ENCODE peak calls at places on chromosomes 6 and 20, in six cellular contexts. W is CD8-positive, alpha-beta T cell; H is A549; V is activated CD4-positive, alpha-beta T cell treated with anti-CD3 and anti-CD28 coated beads for 4 hours; G is A673; Z is esophagus squamous epithelium. T is an unnamed sample.
A peak's percentile ranks its signal among the peaks of the same experiment; 100 is the strongest.

GRCh38 chr6:27541212-27541931 is 68.5 kb upstream of the ZNF184 start:
- DNase-seq in W (no peak), H (peak; percentile 85), V (no peak), G (peak; percentile 62), Z (no peak), T (no peak)

GRCh38 chr20:62434098-62434497 is 6.8 kb upstream of the RBBP8NL start:
- DNase-seq in W (no peak), H (no peak), V (no peak), G (no peak), Z (no peak), T (no peak)

GRCh38 chr6:168385858-168386735 is 54.9 kb upstream of the SMOC2 start:
- DNase-seq in W (no peak), H (no peak), V (no peak), G (no peak), Z (no peak), T (no peak)

GRCh38 chr6:108113557-108114519 is 39.3 kb upstream of the OSTM1 start:
- DNase-seq in W (no peak), H (peak; percentile 34), V (no peak), G (peak; percentile 80), Z (no peak), T (no peak)

GRCh38 chr6:110307368-110307767 is 50.8 kb downstream of the METTL24 start:
- DNase-seq in W (no peak), H (no peak), V (no peak), G (no peak), Z (no peak), T (no peak)

GRCh38 chr6:139452176-139452876 is 77.9 kb upstream of the CITED2 start:
- DNase-seq in W (no peak), H (no peak), V (no peak), G (peak; percentile 60), Z (no peak), T (no peak)

GRCh38 chr20:58362970-58363369 is 26.1 kb upstream of the VAPB start:
- DNase-seq in W (no peak), H (no peak), V (no peak), G (no peak), Z (no peak), T (no peak)

GRCh38 chr6:110999634-111000270 is 17.9 kb downstream of the RPF2 start:
- DNase-seq in W (no peak), H (peak; percentile 35), V (no peak), G (peak; percentile 19), Z (no peak), T (no peak)

GRCh38 chr6:122669868-122670267 is 59.7 kb downstream of the PKIB start:
- DNase-seq in W (no peak), H (no peak), V (no peak), G (no peak), Z (no peak), T (no peak)

GRCh38 chr6:684831-685636 is 7.9 kb downstream of the EXOC2 start:
- DNase-seq in W (no peak), H (no peak), V (no peak), G (no peak), Z (no peak), T (no peak)

GRCh38 chr20:25272223-25273000 is 24.5 kb downstream of the PYGB start:
- DNase-seq in W (no peak), H (no peak), V (no peak), G (no peak), Z (no peak), T (no peak)

GRCh38 chr6:138869343-138869742 is 73.5 kb downstream of the ECT2L start:
- DNase-seq in W (no peak), H (no peak), V (no peak), G (no peak), Z (no peak), T (no peak)

GRCh38 chr6:100175814-100176275 is 181.8 kb upstream of the MCHR2 start:
- DNase-seq in W (no peak), H (peak; percentile 59), V (no peak), G (no peak), Z (no peak), T (no peak)

GRCh38 chr6:35089216-35089934 is 51.8 kb downstream of the TCP11 start:
- DNase-seq in W (no peak), H (no peak), V (no peak), G (no peak), Z (no peak), T (no peak)

GRCh38 chr20:37934634-37935010 is 31.7 kb downstream of the VSTM2L start:
- DNase-seq in W (no peak), H (no peak), V (no peak), G (no peak), Z (no peak), T (no peak)

GRCh38 chr6:1679691-1680068 is 70.0 kb downstream of the FOXC1 start:
- DNase-seq in W (no peak), H (no peak), V (no peak), G (no peak), Z (no peak), T (no peak)

T was measured in T-helper 9 cell.